ENCODE peak calls at places on chromosomes 11 and 22, in nine cellular contexts. One of them, this sample, is unnamed.
A peak's percentile ranks its signal among the peaks of the same experiment; 100 is the strongest.

GRCh38 chr22:27080191-27080590 is 422.8 kb downstream of the MIAT start:
- DNase-seq in NCI-H1930: no peak
- DNase-seq in DMS79: no peak
- DNase-seq in Calu3: no peak
- DNase-seq in stimulated activated CD4-positive, alpha-beta T cell treated with anti-CD3 and anti-CD28 coated beads, Interleukin-2, amount 100 ng/mL, for 4 hours: no peak
- DNase-seq in EL: no peak
- DNase-seq in stimulated activated CD8-positive, alpha-beta memory T cell treated with anti-CD3 and anti-CD28 coated beads, Interleukin-4, amount 100 ng/mL, for 24 hours: no peak
- DNase-seq in posterior vena cava: no peak
- DNase-seq in NCI-H2029: no peak
- DNase-seq in this sample: no peak

GRCh38 chr22:44337658-44338004 is 24.9 kb upstream of the SHISAL1 start:
- DNase-seq in Calu3: peak; percentile 61
- DNase-seq in NCI-H2029: peak; percentile 41
- DNase-seq in stimulated activated CD8-positive, alpha-beta memory T cell treated with anti-CD3 and anti-CD28 coated beads, Interleukin-4, amount 100 ng/mL, for 24 hours: no peak
- DNase-seq in EL: peak; percentile 67
- DNase-seq in NCI-H1930: no peak
- DNase-seq in DMS79: no peak
- DNase-seq in stimulated activated CD4-positive, alpha-beta T cell treated with anti-CD3 and anti-CD28 coated beads, Interleukin-2, amount 100 ng/mL, for 4 hours: no peak
- DNase-seq in posterior vena cava: no peak
- DNase-seq in this sample: peak; percentile 53

GRCh38 chr11:127454856-127455255 is 454.3 kb upstream of the KIRREL3 start:
- DNase-seq in Calu3: no peak
- DNase-seq in NCI-H1930: no peak
- DNase-seq in NCI-H2029: peak; percentile 92
- DNase-seq in stimulated activated CD8-positive, alpha-beta memory T cell treated with anti-CD3 and anti-CD28 coated beads, Interleukin-4, amount 100 ng/mL, for 24 hours: no peak
- DNase-seq in DMS79: peak; percentile 71
- DNase-seq in EL: no peak
- DNase-seq in posterior vena cava: no peak
- DNase-seq in stimulated activated CD4-positive, alpha-beta T cell treated with anti-CD3 and anti-CD28 coated beads, Interleukin-2, amount 100 ng/mL, for 4 hours: no peak
- DNase-seq in this sample: no peak

GRCh38 chr11:44537679-44538078 is 27.8 kb upstream of the CD82 start:
- DNase-seq in NCI-H2029: no peak
- DNase-seq in NCI-H1930: no peak
- DNase-seq in posterior vena cava: peak; percentile 71
- DNase-seq in stimulated activated CD8-positive, alpha-beta memory T cell treated with anti-CD3 and anti-CD28 coated beads, Interleukin-4, amount 100 ng/mL, for 24 hours: no peak
- DNase-seq in stimulated activated CD4-positive, alpha-beta T cell treated with anti-CD3 and anti-CD28 coated beads, Interleukin-2, amount 100 ng/mL, for 4 hours: no peak
- DNase-seq in EL: no peak
- DNase-seq in DMS79: no peak
- DNase-seq in Calu3: no peak
- DNase-seq in this sample: no peak

GRCh38 chr11:112650568-112650967 is 310.7 kb upstream of the NCAM1 start:
- DNase-seq in NCI-H1930: peak; percentile 61
- DNase-seq in EL: no peak
- DNase-seq in Calu3: no peak
- DNase-seq in stimulated activated CD8-positive, alpha-beta memory T cell treated with anti-CD3 and anti-CD28 coated beads, Interleukin-4, amount 100 ng/mL, for 24 hours: no peak
- DNase-seq in posterior vena cava: no peak
- DNase-seq in stimulated activated CD4-positive, alpha-beta T cell treated with anti-CD3 and anti-CD28 coated beads, Interleukin-2, amount 100 ng/mL, for 4 hours: no peak
- DNase-seq in NCI-H2029: no peak
- DNase-seq in DMS79: no peak
- DNase-seq in this sample: no peak

GRCh38 chr11:2378527-2379210 is 1.6 kb downstream of the CD81 start:
- DNase-seq in posterior vena cava: no peak
- DNase-seq in stimulated activated CD4-positive, alpha-beta T cell treated with anti-CD3 and anti-CD28 coated beads, Interleukin-2, amount 100 ng/mL, for 4 hours: no peak
- DNase-seq in EL: peak; percentile 74
- DNase-seq in NCI-H1930: no peak
- DNase-seq in stimulated activated CD8-positive, alpha-beta memory T cell treated with anti-CD3 and anti-CD28 coated beads, Interleukin-4, amount 100 ng/mL, for 24 hours: no peak
- DNase-seq in DMS79: no peak
- DNase-seq in NCI-H2029: no peak
- DNase-seq in Calu3: no peak
- DNase-seq in this sample: no peak

GRCh38 chr11:69101100-69101791 is 52.5 kb downstream of the TPCN2 start:
- DNase-seq in stimulated activated CD4-positive, alpha-beta T cell treated with anti-CD3 and anti-CD28 coated beads, Interleukin-2, amount 100 ng/mL, for 4 hours: peak; percentile 69
- DNase-seq in Calu3: peak; percentile 93
- DNase-seq in posterior vena cava: peak; percentile 90
- DNase-seq in NCI-H1930: no peak
- DNase-seq in EL: peak; percentile 79
- DNase-seq in stimulated activated CD8-positive, alpha-beta memory T cell treated with anti-CD3 and anti-CD28 coated beads, Interleukin-4, amount 100 ng/mL, for 24 hours: peak; percentile 59
- DNase-seq in NCI-H2029: peak; percentile 50
- DNase-seq in DMS79: peak; percentile 92
- DNase-seq in this sample: peak; percentile 88

GRCh38 chr22:41367680-41368542 is 13.8 kb upstream of the TEF start:
- DNase-seq in EL: peak; percentile 52
- DNase-seq in NCI-H2029: no peak
- DNase-seq in NCI-H1930: no peak
- DNase-seq in DMS79: no peak
- DNase-seq in stimulated activated CD8-positive, alpha-beta memory T cell treated with anti-CD3 and anti-CD28 coated beads, Interleukin-4, amount 100 ng/mL, for 24 hours: no peak
- DNase-seq in stimulated activated CD4-positive, alpha-beta T cell treated with anti-CD3 and anti-CD28 coated beads, Interleukin-2, amount 100 ng/mL, for 4 hours: no peak
- DNase-seq in Calu3: no peak
- DNase-seq in posterior vena cava: no peak
- DNase-seq in this sample: peak; percentile 45

GRCh38 chr22:29394931-29395581 is 6.7 kb upstream of the AP1B1 start:
- DNase-seq in Calu3: peak; percentile 76
- DNase-seq in DMS79: no peak
- DNase-seq in NCI-H1930: peak; percentile 72
- DNase-seq in EL: peak; percentile 74
- DNase-seq in posterior vena cava: peak; percentile 88
- DNase-seq in NCI-H2029: peak; percentile 64
- DNase-seq in stimulated activated CD8-positive, alpha-beta memory T cell treated with anti-CD3 and anti-CD28 coated beads, Interleukin-4, amount 100 ng/mL, for 24 hours: peak; percentile 40
- DNase-seq in stimulated activated CD4-positive, alpha-beta T cell treated with anti-CD3 and anti-CD28 coated beads, Interleukin-2, amount 100 ng/mL, for 4 hours: peak; percentile 59
- DNase-seq in this sample: peak; percentile 80

GRCh38 chr11:131943296-131943695 is 572.9 kb downstream of the NTM start:
- DNase-seq in EL: no peak
- DNase-seq in stimulated activated CD8-positive, alpha-beta memory T cell treated with anti-CD3 and anti-CD28 coated beads, Interleukin-4, amount 100 ng/mL, for 24 hours: no peak
- DNase-seq in NCI-H2029: no peak
- DNase-seq in Calu3: no peak
- DNase-seq in stimulated activated CD4-positive, alpha-beta T cell treated with anti-CD3 and anti-CD28 coated beads, Interleukin-2, amount 100 ng/mL, for 4 hours: no peak
- DNase-seq in posterior vena cava: no peak
- DNase-seq in DMS79: peak; percentile 10
- DNase-seq in NCI-H1930: no peak
- DNase-seq in this sample: no peak

GRCh38 chr22:35319244-35319985 is 19.7 kb downstream of the TOM1 start:
- DNase-seq in EL: no peak
- DNase-seq in stimulated activated CD4-positive, alpha-beta T cell treated with anti-CD3 and anti-CD28 coated beads, Interleukin-2, amount 100 ng/mL, for 4 hours: no peak
- DNase-seq in NCI-H1930: no peak
- DNase-seq in posterior vena cava: peak; percentile 60
- DNase-seq in Calu3: no peak
- DNase-seq in NCI-H2029: no peak
- DNase-seq in stimulated activated CD8-positive, alpha-beta memory T cell treated with anti-CD3 and anti-CD28 coated beads, Interleukin-4, amount 100 ng/mL, for 24 hours: no peak
- DNase-seq in DMS79: no peak
- DNase-seq in this sample: no peak

GRCh38 chr22:37234736-37235711 is 9.0 kb downstream of the RAC2 start:
- DNase-seq in Calu3: no peak
- DNase-seq in posterior vena cava: peak; percentile 44
- DNase-seq in stimulated activated CD4-positive, alpha-beta T cell treated with anti-CD3 and anti-CD28 coated beads, Interleukin-2, amount 100 ng/mL, for 4 hours: no peak
- DNase-seq in NCI-H2029: no peak
- DNase-seq in NCI-H1930: no peak
- DNase-seq in EL: no peak
- DNase-seq in DMS79: no peak
- DNase-seq in stimulated activated CD8-positive, alpha-beta memory T cell treated with anti-CD3 and anti-CD28 coated beads, Interleukin-4, amount 100 ng/mL, for 24 hours: no peak
- DNase-seq in this sample: no peak

GRCh38 chr11:762421-763072 is 14.7 kb downstream of the GATD1 start:
- DNase-seq in DMS79: no peak
- DNase-seq in EL: peak; percentile 96
- DNase-seq in NCI-H1930: no peak
- DNase-seq in stimulated activated CD4-positive, alpha-beta T cell treated with anti-CD3 and anti-CD28 coated beads, Interleukin-2, amount 100 ng/mL, for 4 hours: no peak
- DNase-seq in NCI-H2029: no peak
- DNase-seq in stimulated activated CD8-positive, alpha-beta memory T cell treated with anti-CD3 and anti-CD28 coated beads, Interleukin-4, amount 100 ng/mL, for 24 hours: no peak
- DNase-seq in Calu3: peak; percentile 77
- DNase-seq in posterior vena cava: no peak
- DNase-seq in this sample: peak; percentile 70

GRCh38 chr22:32378703-32379272 is 21.1 kb downstream of the RFPL3 start:
- DNase-seq in NCI-H1930: peak; percentile 52
- DNase-seq in stimulated activated CD4-positive, alpha-beta T cell treated with anti-CD3 and anti-CD28 coated beads, Interleukin-2, amount 100 ng/mL, for 4 hours: no peak
- DNase-seq in Calu3: peak; percentile 59
- DNase-seq in posterior vena cava: no peak
- DNase-seq in EL: peak; percentile 47
- DNase-seq in DMS79: no peak
- DNase-seq in stimulated activated CD8-positive, alpha-beta memory T cell treated with anti-CD3 and anti-CD28 coated beads, Interleukin-4, amount 100 ng/mL, for 24 hours: no peak
- DNase-seq in NCI-H2029: no peak
- DNase-seq in this sample: peak; percentile 81

GRCh38 chr11:58622344-58622743 is at the start of gene CNTF:
- DNase-seq in EL: peak; percentile 30
- DNase-seq in stimulated activated CD8-positive, alpha-beta memory T cell treated with anti-CD3 and anti-CD28 coated beads, Interleukin-4, amount 100 ng/mL, for 24 hours: no peak
- DNase-seq in DMS79: no peak
- DNase-seq in Calu3: no peak
- DNase-seq in stimulated activated CD4-positive, alpha-beta T cell treated with anti-CD3 and anti-CD28 coated beads, Interleukin-2, amount 100 ng/mL, for 4 hours: no peak
- DNase-seq in posterior vena cava: no peak
- DNase-seq in NCI-H2029: no peak
- DNase-seq in NCI-H1930: no peak
- DNase-seq in this sample: no peak

GRCh38 chr22:35735622-35736021 is 17.9 kb downstream of the APOL5 start:
- DNase-seq in stimulated activated CD8-positive, alpha-beta memory T cell treated with anti-CD3 and anti-CD28 coated beads, Interleukin-4, amount 100 ng/mL, for 24 hours: no peak
- DNase-seq in NCI-H2029: no peak
- DNase-seq in Calu3: no peak
- DNase-seq in NCI-H1930: no peak
- DNase-seq in stimulated activated CD4-positive, alpha-beta T cell treated with anti-CD3 and anti-CD28 coated beads, Interleukin-2, amount 100 ng/mL, for 4 hours: no peak
- DNase-seq in posterior vena cava: no peak
- DNase-seq in DMS79: no peak
- DNase-seq in EL: no peak
- DNase-seq in this sample: no peak

GRCh38 chr22:23361676-23362075 is 181.4 kb downstream of the BCR start:
- DNase-seq in DMS79: no peak
- DNase-seq in EL: no peak
- DNase-seq in stimulated activated CD4-positive, alpha-beta T cell treated with anti-CD3 and anti-CD28 coated beads, Interleukin-2, amount 100 ng/mL, for 4 hours: no peak
- DNase-seq in NCI-H2029: no peak
- DNase-seq in Calu3: no peak
- DNase-seq in posterior vena cava: no peak
- DNase-seq in NCI-H1930: no peak
- DNase-seq in stimulated activated CD8-positive, alpha-beta memory T cell treated with anti-CD3 and anti-CD28 coated beads, Interleukin-4, amount 100 ng/mL, for 24 hours: no peak
- DNase-seq in this sample: no peak